ENCODE peak calls at places on chromosomes 16 and 17, in seven cellular contexts. M, Q, R, S, J, A and B are unnamed samples.

GRCh38 chr17:28968914-28969295 is 17.6 kb upstream of the PHF12 start:
- DNase-seq in M (no peak), Q (no peak), R (no peak), S (no peak), J (no peak), A (no peak), B (no peak)

GRCh38 chr17:81665205-81666091 is 957 bp downstream of the OXLD1 start:
- DNase-seq in M (peak; percentile 17), Q (peak; percentile 55), R (no peak), S (peak; percentile 61), J (peak; percentile 42), A (no peak), B (peak; percentile 29)

GRCh38 chr17:16287563-16288027 is 65.7 kb downstream of the CENPV start:
- DNase-seq in M (no peak), Q (peak; percentile 36), R (no peak), S (no peak), J (no peak), A (no peak), B (no peak)

GRCh38 chr16:28112908-28113307 is 49.4 kb upstream of the GSG1L start:
- DNase-seq in M (no peak), Q (no peak), R (no peak), S (no peak), J (no peak), A (no peak), B (no peak)

GRCh38 chr16:50509521-50510341 is 38.5 kb upstream of the NKD1 start:
- DNase-seq in M (peak; percentile 33), Q (peak; percentile 54), R (no peak), S (no peak), J (no peak), A (no peak), B (peak; percentile 8)

GRCh38 chr16:3242709-3243108 is 7.8 kb upstream of the ZNF200 start:
- DNase-seq in M (no peak), Q (no peak), R (no peak), S (no peak), J (no peak), A (no peak), B (no peak)

GRCh38 chr17:7767425-7768021 is 50.0 kb downstream of the DNAH2 start:
- DNase-seq in M (peak; percentile 66), Q (no peak), R (no peak), S (no peak), J (no peak), A (no peak), B (no peak)

GRCh38 chr16:11627822-11628457 is 40.3 kb upstream of the SNN start:
- DNase-seq in M (no peak), Q (peak; percentile 40), R (no peak), S (peak; percentile 74), J (no peak), A (peak; percentile 92), B (no peak)

GRCh38 chr16:3143598-3144330 is 8.9 kb downstream of the ZNF213 start:
- DNase-seq in M (no peak), Q (no peak), R (peak; percentile 89), S (no peak), J (peak; percentile 45), A (no peak), B (no peak)

GRCh38 chr16:53881371-53881770 is 177.4 kb downstream of the FTO start:
- DNase-seq in M (no peak), Q (no peak), R (no peak), S (no peak), J (no peak), A (no peak), B (no peak)

GRCh38 chr17:2400474-2400866 is 390 bp downstream of the MNT start:
- DNase-seq in M (peak; percentile 63), Q (peak; percentile 20), R (peak; percentile 78), S (peak; percentile 83), J (peak; percentile 80), A (no peak), B (peak; percentile 62)

GRCh38 chr16:66695474-66695934 is 1.0 kb downstream of the CMTM4 start:
- DNase-seq in M (peak; percentile 29), Q (no peak), R (no peak), S (no peak), J (no peak), A (peak; percentile 34), B (no peak)

GRCh38 chr17:45077643-45078042 is 16.5 kb downstream of the NMT1 start:
- DNase-seq in M (no peak), Q (no peak), R (no peak), S (no peak), J (no peak), A (no peak), B (no peak)

GRCh38 chr17:6471531-6472465 is 27.5 kb downstream of the PIMREG start:
- DNase-seq in M (no peak), Q (no peak), R (no peak), S (no peak), J (no peak), A (no peak), B (no peak)

GRCh38 chr16:12925026-12925425 is 23.6 kb downstream of the SHISA9 start:
- DNase-seq in M (no peak), Q (no peak), R (no peak), S (no peak), J (no peak), A (no peak), B (no peak)

GRCh38 chr17:60351012-60351695 is 40.8 kb downstream of the USP32 start:
- DNase-seq in M (no peak), Q (no peak), R (no peak), S (no peak), J (no peak), A (no peak), B (no peak)

GRCh38 chr16:15723808-15724207 is 73.8 kb downstream of the NDE1 start:
- DNase-seq in M (no peak), Q (no peak), R (no peak), S (no peak), J (no peak), A (no peak), B (no peak)

GRCh38 chr16:54928016-54928356 is 2.7 kb upstream of the IRX5 start:
- DNase-seq in M (no peak), Q (no peak), R (no peak), S (no peak), J (no peak), A (no peak), B (no peak)

GRCh38 chr16:27977966-27978365 is 85.5 kb downstream of the GSG1L start:
- DNase-seq in M (no peak), Q (no peak), R (no peak), S (peak; percentile 13), J (peak; percentile 61), A (peak; percentile 43), B (no peak)

GRCh38 chr17:77049440-77049839 is 91.3 kb upstream of the SEC14L1 start:
- DNase-seq in M (no peak), Q (no peak), R (no peak), S (no peak), J (peak; percentile 27), A (no peak), B (no peak)

GRCh38 chr16:14634389-14634725 is 1.6 kb downstream of the BFAR start:
- DNase-seq in M (no peak), Q (no peak), R (no peak), S (no peak), J (no peak), A (no peak), B (no peak)
- H3K4me1 ChIP-seq in M (peaks cover 50% of the 10 kb centered on the region), Q (peaks cover 20% of the 10 kb centered on the region), R (peaks cover 15% of the 10 kb centered on the region), S (peaks cover 56% of the 10 kb centered on the region), J (no peaks in the 10 kb centered on the region), A (peaks cover 9% of the 10 kb centered on the region), B (peaks cover 57% of the 10 kb centered on the region)

DNA sequence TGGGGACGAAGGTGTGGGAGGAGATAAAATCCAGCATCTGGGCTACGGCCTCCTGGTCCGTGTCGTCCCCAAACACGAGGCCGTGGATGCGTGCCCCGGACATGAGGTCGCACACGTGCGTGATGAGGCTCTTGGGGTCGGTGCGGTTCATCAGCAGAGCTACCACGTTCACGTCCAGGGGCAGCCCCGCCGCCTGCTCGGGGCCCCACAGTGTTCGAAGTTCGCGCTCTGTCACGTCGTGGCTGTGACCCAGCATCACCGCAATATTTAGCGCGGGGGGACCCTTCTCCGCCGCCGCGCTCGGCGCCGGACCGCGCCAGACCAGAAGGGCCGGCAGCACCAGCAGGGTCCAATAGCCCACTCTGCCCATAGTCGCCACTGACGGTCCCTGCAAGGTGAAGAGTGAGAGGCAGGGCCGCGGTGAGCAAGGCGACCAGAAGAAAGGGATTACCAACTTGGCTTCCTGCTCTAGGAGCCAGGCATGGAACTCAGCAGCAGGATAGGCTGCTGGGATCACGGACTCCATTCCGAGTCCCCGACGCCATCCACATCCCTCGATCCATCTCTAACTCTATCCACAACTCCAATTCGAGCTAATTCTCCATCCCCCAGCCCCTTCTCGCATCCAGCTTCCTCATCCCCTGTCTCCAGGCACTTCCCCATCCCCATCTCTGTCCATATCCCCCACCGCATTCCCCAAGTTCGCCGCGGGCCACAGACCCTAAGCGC is 2.0 kb downstream of the GRIN2A start:
- DNase-seq in M (no peak), Q (no peak), R (no peak), S (no peak), J (no peak), A (no peak), B (no peak)
- H3K4me3 ChIP-seq in M (no peak overlapping the region), Q (no peak overlapping the region), R (no peak overlapping the region), S (no peak overlapping the region), J (no peak overlapping the region), A (no peak overlapping the region), B (no peak overlapping the region)

GRCh38 chr16:20867585-20867984 is 32.6 kb downstream of the DCUN1D3 start:
- DNase-seq in M (no peak), Q (no peak), R (no peak), S (no peak), J (no peak), A (no peak), B (no peak)
- H3K4me1 ChIP-seq in M (peaks cover 66% of the 10 kb centered on the region), Q (peaks cover 34% of the 10 kb centered on the region), R (no peaks in the 10 kb centered on the region), S (peaks cover 91% of the 10 kb centered on the region), J (peaks cover 9% of the 10 kb centered on the region), A (peaks cover 19% of the 10 kb centered on the region), B (no peaks in the 10 kb centered on the region)

GRCh38 chr17:920190-920589 is 59.4 kb downstream of the NXN start:
- DNase-seq in M (no peak), Q (no peak), R (no peak), S (no peak), J (no peak), A (no peak), B (no peak)

GRCh38 chr17:918102-918740 is 61.4 kb downstream of the NXN start:
- DNase-seq in M (no peak), Q (no peak), R (no peak), S (no peak), J (no peak), A (no peak), B (no peak)

GRCh38 chr17:916315-916714 is 63.3 kb downstream of the NXN start:
- DNase-seq in M (no peak), Q (no peak), R (no peak), S (no peak), J (no peak), A (no peak), B (no peak)

GRCh38 chr17:915416-916201 is 64.0 kb downstream of the NXN start:
- DNase-seq in M (no peak), Q (no peak), R (no peak), S (no peak), J (no peak), A (peak; percentile 86), B (no peak)

DNA sequence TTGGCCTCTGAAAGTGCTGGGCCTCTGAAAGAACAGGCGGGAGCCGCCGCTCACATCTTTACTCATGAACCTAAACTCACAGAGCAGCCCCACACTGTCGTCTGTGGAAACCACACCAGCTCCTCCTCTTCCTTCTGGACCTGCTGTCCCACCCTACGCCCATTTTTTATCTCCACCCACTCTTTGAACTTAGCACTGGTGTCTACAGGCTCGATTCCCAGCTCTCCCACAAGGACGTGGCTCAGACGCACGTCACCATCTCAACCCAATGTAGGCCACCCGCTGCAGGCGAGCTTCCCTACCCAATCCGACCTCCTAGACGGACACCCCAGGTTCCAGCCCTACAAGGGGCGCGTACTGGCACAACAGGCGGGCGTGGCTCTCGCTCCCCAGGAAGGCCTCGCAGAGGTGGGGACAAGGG is 62.2 kb downstream of the NXN start:
- DNase-seq in M (no peak), Q (no peak), R (no peak), S (no peak), J (no peak), A (no peak), B (no peak)
- H3K4me3 ChIP-seq in M (no peak overlapping the region), Q (no peak overlapping the region), R (no peak overlapping the region), S (no peak overlapping the region), J (no peak overlapping the region), A (peak overlapping the region; percentile 34), B (no peak overlapping the region)